ENCODE peak calls at places on chromosomes 7 and 10, in six cellular contexts. B is T-helper 2 cell; U is choroid plexus epithelial cell; S is frontal cortex; G is activated CD4-positive, alpha-beta T cell treated with anti-CD3 and anti-CD28 coated beads, Interleukin-2, amount 50 U/mL, for 24 hours; J is T follicular helper cell. C is an unnamed sample.

GRCh38 chr7:157625973-157626790 is 289.4 kb downstream of the DNAJB6 start:
- DNase-seq in B (peak), U (no peak), S (no peak), G (no peak), J (no peak), C (no peak)

GRCh38 chr7:77910124-77910523 is 111.6 kb downstream of the PHTF2 start:
- DNase-seq in B (no peak), U (peak), S (no peak), G (no peak), J (no peak), C (no peak)

GRCh38 chr10:119412244-119412750 is 130.2 kb downstream of the RGS10 start:
- DNase-seq in B (no peak), U (peak), S (peak), G (no peak), J (no peak), C (no peak)

GRCh38 chr10:62831346-62831745 is 15.2 kb upstream of the EGR2 start:
- DNase-seq in B (no peak), U (peak), S (no peak), G (no peak), J (no peak), C (no peak)

GRCh38 chr7:114048386-114049235 is 129.8 kb upstream of the PPP1R3A start:
- DNase-seq in B (peak), U (peak), S (no peak), G (no peak), J (no peak), C (no peak)

GRCh38 chr7:129617607-129618006 is 6.1 kb downstream of the NRF1 start:
- DNase-seq in B (no peak), U (peak), S (no peak), G (no peak), J (no peak), C (no peak)

GRCh38 chr7:141201145-141201885 is 127.5 kb downstream of the TMEM178B start:
- DNase-seq in B (no peak), U (no peak), S (no peak), G (no peak), J (no peak), C (no peak)

GRCh38 chr10:30118590-30118989 is 59.2 kb upstream of the JCAD start:
- DNase-seq in B (no peak), U (no peak), S (no peak), G (no peak), J (no peak), C (no peak)

GRCh38 chr10:3169271-3169670 is 3.3 kb downstream of the PITRM1 start:
- DNase-seq in B (no peak), U (no peak), S (no peak), G (no peak), J (no peak), C (no peak)

GRCh38 chr10:86042161-86042560 is 324.4 kb downstream of the GRID1 start:
- DNase-seq in B (no peak), U (no peak), S (no peak), G (no peak), J (no peak), C (no peak)

GRCh38 chr7:101924171-101924570 is 106.7 kb downstream of the CUX1 start:
- DNase-seq in B (no peak), U (no peak), S (no peak), G (no peak), J (no peak), C (no peak)

GRCh38 chr10:113476191-113476590 is 76.7 kb upstream of the HABP2 start:
- DNase-seq in B (no peak), U (no peak), S (no peak), G (no peak), J (no peak), C (no peak)

GRCh38 chr10:113982296-113982695 is 61.4 kb upstream of the ADRB1 start:
- DNase-seq in B (no peak), U (no peak), S (no peak), G (no peak), J (no peak), C (no peak)

GRCh38 chr10:45454859-45455258 is 80.8 kb downstream of the ALOX5 start:
- DNase-seq in B (no peak), U (peak), S (no peak), G (no peak), J (no peak), C (no peak)

GRCh38 chr7:22127835-22128527 is 182.3 kb upstream of the CDCA7L start:
- DNase-seq in B (no peak), U (no peak), S (no peak), G (no peak), J (no peak), C (peak)

GRCh38 chr10:133388973-133389818 is 4.8 kb upstream of the MTG1 start:
- DNase-seq in B (peak), U (no peak), S (no peak), G (no peak), J (no peak), C (no peak)

GRCh38 chr10:11853468-11853867 is 30.3 kb downstream of the PROSER2 start:
- DNase-seq in B (no peak), U (no peak), S (no peak), G (no peak), J (no peak), C (no peak)

GRCh38 chr10:47243791-47244190 is 56.2 kb upstream of the GDF10 start:
- DNase-seq in B (no peak), U (no peak), S (no peak), G (no peak), J (no peak), C (no peak)

GRCh38 chr10:110408203-110408871 is 89.4 kb upstream of the DUSP5 start:
- DNase-seq in B (no peak), U (peak), S (no peak), G (no peak), J (no peak), C (no peak)

GRCh38 chr10:69647101-69647500 is 17.1 kb downstream of the FAM241B start:
- DNase-seq in B (no peak), U (no peak), S (no peak), G (no peak), J (no peak), C (no peak)